ENCODE peak calls at places on chromosomes 13 and 19, in nine cellular contexts. J is cardiac fibroblast; M is hepatocyte; G is LoVo; S is GM12865; R is body of pancreas; Y is HFF-Myc; T is stimulated activated CD8-positive, alpha-beta memory T cell treated with anti-CD3 and anti-CD28 coated beads, Interleukin-4, amount 100 ng/mL, for 1 hour; W is hypothalamus. C is an unnamed sample.

GRCh38 chr19:6414033-6414643 is 10.5 kb downstream of the KHSRP start:
- DNase-seq in J (no peak), M (no peak), G (no peak), S (no peak), R (no peak), Y (no peak), T (no peak), W (no peak), C (no peak)

GRCh38 chr19:30941591-30941990 is 407.6 kb downstream of the TSHZ3 start:
- DNase-seq in J (no peak), M (no peak), G (no peak), S (no peak), R (no peak), Y (no peak), T (no peak), W (no peak), C (no peak)

GRCh38 chr13:45434556-45435371 is 16.6 kb upstream of the SLC25A30 start:
- DNase-seq in J (no peak), M (peak), G (no peak), S (no peak), R (no peak), Y (no peak), T (no peak), W (no peak), C (no peak)

GRCh38 chr13:106416645-106417044 is 118.8 kb downstream of the EFNB2 start:
- DNase-seq in J (no peak), M (no peak), G (no peak), S (peak), R (no peak), Y (no peak), T (no peak), W (no peak), C (no peak)

GRCh38 chr13:113669871-113670341 is 2.9 kb downstream of the GRK1 start:
- DNase-seq in J (no peak), M (no peak), G (no peak), S (no peak), R (peak), Y (no peak), T (no peak), W (no peak), C (no peak)

GRCh38 chr19:13122275-13122878 is 4.3 kb downstream of the NACC1 start:
- DNase-seq in J (no peak), M (no peak), G (no peak), S (no peak), R (no peak), Y (no peak), T (no peak), W (no peak), C (no peak)

GRCh38 chr19:5403968-5404640 is 51.1 kb upstream of the ZNRF4 start:
- DNase-seq in J (peak), M (peak), G (peak), S (peak), R (peak), Y (peak), T (peak), W (peak), C (peak)

GRCh38 chr19:406999-407491 is 1.9 kb downstream of the C2CD4C start:
- DNase-seq in J (no peak), M (no peak), G (no peak), S (no peak), R (no peak), Y (no peak), T (no peak), W (no peak), C (no peak)

GRCh38 chr13:109297628-109298027 is 488.8 kb downstream of the IRS2 start:
- DNase-seq in J (peak), M (no peak), G (no peak), S (no peak), R (no peak), Y (peak), T (no peak), W (no peak), C (no peak)

GRCh38 chr13:100721885-100722512 is 47.4 kb upstream of the TMTC4 start:
- DNase-seq in J (peak), M (peak), G (peak), S (peak), R (peak), Y (peak), T (no peak), W (peak), C (no peak)

GRCh38 chr13:48161530-48162179 is 66.8 kb upstream of the MED4 start:
- DNase-seq in J (no peak), M (no peak), G (no peak), S (no peak), R (peak), Y (no peak), T (no peak), W (peak), C (no peak)

GRCh38 chr19:13023666-13024065 is 28.4 kb downstream of the NFIX start:
- DNase-seq in J (no peak), M (no peak), G (no peak), S (no peak), R (no peak), Y (no peak), T (no peak), W (no peak), C (no peak)

GRCh38 chr19:14198384-14199376 is 7.3 kb downstream of the ADGRL1 start:
- DNase-seq in J (peak), M (peak), G (no peak), S (no peak), R (no peak), Y (no peak), T (no peak), W (no peak), C (no peak)

GRCh38 chr13:72864142-72865035 is 82.5 kb downstream of the PIBF1 start:
- DNase-seq in J (peak), M (peak), G (no peak), S (peak), R (no peak), Y (peak), T (no peak), W (no peak), C (no peak)

GRCh38 chr13:26425439-26426358 is 131.8 kb upstream of the WASF3 start:
- DNase-seq in J (peak), M (peak), G (no peak), S (no peak), R (peak), Y (no peak), T (no peak), W (no peak), C (no peak)

GRCh38 chr19:6233051-6233826 is 46.5 kb downstream of the MLLT1 start:
- DNase-seq in J (peak), M (no peak), G (no peak), S (no peak), R (peak), Y (no peak), T (no peak), W (no peak), C (no peak)

GRCh38 chr13:51243832-51244231 is 21.6 kb downstream of the FAM124A start:
- DNase-seq in J (no peak), M (no peak), G (no peak), S (no peak), R (no peak), Y (no peak), T (no peak), W (no peak), C (no peak)

GRCh38 chr13:89968468-89968867 is 1379.0 kb upstream of the MIR17HG start:
- DNase-seq in J (no peak), M (no peak), G (no peak), S (no peak), R (no peak), Y (no peak), T (no peak), W (no peak), C (no peak)